ENCODE peak calls at places on chromosomes 7 and 10, in nine cellular contexts. One of them, this sample, is unnamed. For H3K36me3 and H3K4me1, the result is how much of the 10 kb centered on the place peaks cover.

GRCh38 chr10:2978111-2978510 is 89.2 kb upstream of the PFKP start:
- DNase-seq in endodermal cell: no peak
- DNase-seq in thyroid gland: no peak
- DNase-seq in breast epithelium: no peak
- DNase-seq in cardiac muscle cell: peak
- DNase-seq in NT2/D1: peak
- DNase-seq in right lobe of liver: no peak
- DNase-seq in spleen: no peak
- DNase-seq in OCI-LY7: peak
- DNase-seq in this sample: no peak

GRCh38 chr7:3762146-3762831 is 461.2 kb downstream of the SDK1 start:
- DNase-seq in endodermal cell: no peak
- DNase-seq in thyroid gland: no peak
- DNase-seq in breast epithelium: no peak
- DNase-seq in cardiac muscle cell: no peak
- DNase-seq in NT2/D1: no peak
- DNase-seq in right lobe of liver: no peak
- DNase-seq in spleen: no peak
- DNase-seq in OCI-LY7: no peak
- DNase-seq in this sample: no peak

GRCh38 chr10:68073631-68074403 is 1.3 kb downstream of the HERC4 start:
- DNase-seq in endodermal cell: no peak
- DNase-seq in thyroid gland: no peak
- DNase-seq in breast epithelium: no peak
- DNase-seq in cardiac muscle cell: peak
- DNase-seq in NT2/D1: no peak
- DNase-seq in right lobe of liver: no peak
- DNase-seq in spleen: no peak
- DNase-seq in OCI-LY7: peak
- DNase-seq in this sample: no peak

GRCh38 chr7:117458977-117459583 is 20.7 kb upstream of the CFTR start:
- DNase-seq in endodermal cell: no peak
- DNase-seq in thyroid gland: no peak
- DNase-seq in breast epithelium: no peak
- DNase-seq in cardiac muscle cell: peak
- DNase-seq in NT2/D1: no peak
- DNase-seq in right lobe of liver: no peak
- DNase-seq in spleen: no peak
- DNase-seq in OCI-LY7: peak
- DNase-seq in this sample: no peak

GRCh38 chr10:130188195-130189175 is 52.3 kb downstream of the GLRX3 start:
- DNase-seq in endodermal cell: peak
- DNase-seq in thyroid gland: no peak
- DNase-seq in breast epithelium: no peak
- DNase-seq in cardiac muscle cell: no peak
- DNase-seq in NT2/D1: no peak
- DNase-seq in right lobe of liver: no peak
- DNase-seq in spleen: no peak
- DNase-seq in OCI-LY7: no peak
- DNase-seq in this sample: no peak

GRCh38 chr10:73867126-73867807 is 7.1 kb downstream of the CAMK2G start:
- DNase-seq in endodermal cell: no peak
- DNase-seq in thyroid gland: no peak
- DNase-seq in breast epithelium: no peak
- DNase-seq in cardiac muscle cell: no peak
- DNase-seq in NT2/D1: no peak
- DNase-seq in right lobe of liver: no peak
- DNase-seq in spleen: no peak
- DNase-seq in OCI-LY7: no peak
- DNase-seq in this sample: no peak

GRCh38 chr7:36287371-36288241 is 102.1 kb upstream of the ANLN start:
- DNase-seq in endodermal cell: peak
- DNase-seq in thyroid gland: no peak
- DNase-seq in breast epithelium: no peak
- DNase-seq in cardiac muscle cell: no peak
- DNase-seq in NT2/D1: no peak
- DNase-seq in right lobe of liver: no peak
- DNase-seq in spleen: peak
- DNase-seq in OCI-LY7: peak
- DNase-seq in this sample: no peak

GRCh38 chr10:84356951-84357350 is 28.6 kb downstream of the CCSER2 start:
- DNase-seq in endodermal cell: no peak
- DNase-seq in thyroid gland: no peak
- DNase-seq in breast epithelium: no peak
- DNase-seq in cardiac muscle cell: no peak
- DNase-seq in NT2/D1: no peak
- DNase-seq in right lobe of liver: no peak
- DNase-seq in spleen: no peak
- DNase-seq in OCI-LY7: no peak
- DNase-seq in this sample: no peak

GRCh38 chr7:42768037-42768436 is 143.8 kb downstream of the C7orf25 start:
- DNase-seq in endodermal cell: peak
- DNase-seq in thyroid gland: no peak
- DNase-seq in breast epithelium: no peak
- DNase-seq in cardiac muscle cell: no peak
- DNase-seq in NT2/D1: peak
- DNase-seq in right lobe of liver: no peak
- DNase-seq in spleen: no peak
- DNase-seq in OCI-LY7: no peak
- DNase-seq in this sample: no peak

GRCh38 chr7:133975130-133975529 is 152.0 kb upstream of the LRGUK start:
- DNase-seq in endodermal cell: no peak
- DNase-seq in thyroid gland: no peak
- DNase-seq in breast epithelium: no peak
- DNase-seq in cardiac muscle cell: no peak
- DNase-seq in NT2/D1: no peak
- DNase-seq in right lobe of liver: no peak
- DNase-seq in spleen: no peak
- DNase-seq in OCI-LY7: no peak
- DNase-seq in this sample: no peak

GRCh38 chr7:132255898-132256297 is 320.4 kb downstream of the PLXNA4 start:
- DNase-seq in endodermal cell: no peak
- DNase-seq in thyroid gland: peak
- DNase-seq in breast epithelium: no peak
- DNase-seq in cardiac muscle cell: peak
- DNase-seq in NT2/D1: no peak
- DNase-seq in right lobe of liver: peak
- DNase-seq in spleen: peak
- DNase-seq in OCI-LY7: no peak
- DNase-seq in this sample: peak

GRCh38 chr10:51178634-51179033 is 104.3 kb downstream of the PRKG1 start:
- DNase-seq in endodermal cell: no peak
- DNase-seq in thyroid gland: no peak
- DNase-seq in breast epithelium: no peak
- DNase-seq in cardiac muscle cell: no peak
- DNase-seq in NT2/D1: no peak
- DNase-seq in right lobe of liver: no peak
- DNase-seq in spleen: no peak
- DNase-seq in OCI-LY7: no peak
- DNase-seq in this sample: no peak

GRCh38 chr10:133157662-133158436 is 2.2 kb upstream of the KNDC1 start:
- DNase-seq in endodermal cell: peak
- DNase-seq in thyroid gland: no peak
- DNase-seq in breast epithelium: peak
- DNase-seq in cardiac muscle cell: no peak
- DNase-seq in NT2/D1: no peak
- DNase-seq in right lobe of liver: peak
- DNase-seq in spleen: peak
- DNase-seq in OCI-LY7: no peak
- DNase-seq in this sample: peak

GRCh38 chr7:137981175-137981574 is 20.7 kb downstream of the CREB3L2 start:
- DNase-seq in endodermal cell: no peak
- DNase-seq in thyroid gland: no peak
- DNase-seq in breast epithelium: no peak
- DNase-seq in cardiac muscle cell: no peak
- DNase-seq in NT2/D1: no peak
- DNase-seq in right lobe of liver: no peak
- DNase-seq in spleen: no peak
- DNase-seq in OCI-LY7: no peak
- DNase-seq in this sample: no peak

DNA sequence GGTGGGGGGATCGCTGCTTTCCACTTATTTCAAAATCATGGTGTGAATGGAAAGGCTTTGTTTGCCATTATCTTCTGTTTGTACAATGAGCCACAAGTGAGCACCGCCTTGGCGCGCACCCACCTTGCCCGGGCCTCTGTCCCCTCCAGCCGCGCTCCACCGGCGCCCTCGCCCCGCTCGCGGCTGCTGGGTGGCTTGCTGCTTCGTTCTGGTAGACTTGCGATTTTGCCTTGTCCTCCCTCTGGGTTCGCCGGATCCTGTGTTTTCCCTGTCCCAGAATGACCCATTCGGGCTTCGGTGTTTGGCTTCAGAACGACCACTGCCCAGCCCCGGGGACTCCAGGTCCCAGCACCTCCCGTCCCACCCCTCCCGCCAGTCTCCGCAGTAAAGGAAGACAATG is 273.0 kb upstream of the BMPER start:
- DNase-seq in endodermal cell: no peak
- DNase-seq in thyroid gland: no peak
- DNase-seq in breast epithelium: no peak
- DNase-seq in cardiac muscle cell: no peak
- DNase-seq in NT2/D1: no peak
- DNase-seq in right lobe of liver: no peak
- DNase-seq in spleen: no peak
- DNase-seq in OCI-LY7: no peak
- DNase-seq in this sample: no peak
- H3K36me3 ChIP-seq in endodermal cell: under half
- H3K36me3 ChIP-seq in thyroid gland: under half
- H3K36me3 ChIP-seq in breast epithelium: under half
- H3K36me3 ChIP-seq in cardiac muscle cell: under half
- H3K36me3 ChIP-seq in NT2/D1: under half
- H3K36me3 ChIP-seq in right lobe of liver: under half
- H3K36me3 ChIP-seq in spleen: under half
- H3K36me3 ChIP-seq in OCI-LY7: under half
- H3K36me3 ChIP-seq in this sample: under half

GRCh38 chr7:108090791-108091460 is 39.2 kb downstream of the LAMB4 start:
- DNase-seq in endodermal cell: no peak
- DNase-seq in thyroid gland: no peak
- DNase-seq in breast epithelium: no peak
- DNase-seq in cardiac muscle cell: peak
- DNase-seq in NT2/D1: no peak
- DNase-seq in right lobe of liver: no peak
- DNase-seq in spleen: no peak
- DNase-seq in OCI-LY7: no peak
- DNase-seq in this sample: no peak
- H3K4me1 ChIP-seq in endodermal cell: under half
- H3K4me1 ChIP-seq in thyroid gland: under half
- H3K4me1 ChIP-seq in breast epithelium: under half
- H3K4me1 ChIP-seq in cardiac muscle cell: under half
- H3K4me1 ChIP-seq in NT2/D1: under half
- H3K4me1 ChIP-seq in right lobe of liver: under half
- H3K4me1 ChIP-seq in spleen: under half
- H3K4me1 ChIP-seq in OCI-LY7: under half
- H3K4me1 ChIP-seq in this sample: under half

DNA sequence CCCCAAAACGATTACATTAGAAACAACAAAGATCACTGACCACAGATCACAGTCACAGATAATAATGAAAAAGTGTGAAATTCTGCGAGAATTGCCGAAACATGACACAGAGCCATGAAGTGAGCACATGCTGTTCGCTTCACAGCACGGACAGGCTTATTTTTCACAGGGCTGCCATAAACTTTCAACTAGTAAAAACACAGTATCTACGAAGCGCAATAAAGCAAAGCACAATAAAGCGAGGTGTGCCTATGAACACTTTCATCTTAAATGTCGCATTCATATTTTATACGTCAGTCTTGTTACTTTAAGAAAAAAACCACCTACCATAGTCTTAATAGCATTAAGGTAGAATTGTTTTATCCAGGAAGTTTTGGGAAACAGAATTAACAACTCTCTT is 51.5 kb downstream of the ESYT2 start:
- DNase-seq in endodermal cell: no peak
- DNase-seq in thyroid gland: no peak
- DNase-seq in breast epithelium: no peak
- DNase-seq in cardiac muscle cell: no peak
- DNase-seq in NT2/D1: no peak
- DNase-seq in right lobe of liver: no peak
- DNase-seq in spleen: no peak
- DNase-seq in OCI-LY7: no peak
- DNase-seq in this sample: no peak
- H3K36me3 ChIP-seq in endodermal cell: under half
- H3K36me3 ChIP-seq in thyroid gland: under half
- H3K36me3 ChIP-seq in breast epithelium: under half
- H3K36me3 ChIP-seq in cardiac muscle cell: under half
- H3K36me3 ChIP-seq in NT2/D1: under half
- H3K36me3 ChIP-seq in right lobe of liver: under half
- H3K36me3 ChIP-seq in spleen: under half
- H3K36me3 ChIP-seq in OCI-LY7: under half
- H3K36me3 ChIP-seq in this sample: half or more

GRCh38 chr7:100431286-100431735 is 1.7 kb downstream of the MEPCE start:
- DNase-seq in endodermal cell: peak
- DNase-seq in thyroid gland: no peak
- DNase-seq in breast epithelium: no peak
- DNase-seq in cardiac muscle cell: no peak
- DNase-seq in NT2/D1: no peak
- DNase-seq in right lobe of liver: no peak
- DNase-seq in spleen: peak
- DNase-seq in OCI-LY7: no peak
- DNase-seq in this sample: peak

GRCh38 chr7:100433276-100433591 is 3.1 kb downstream of the PPP1R35 start:
- DNase-seq in endodermal cell: no peak
- DNase-seq in thyroid gland: no peak
- DNase-seq in breast epithelium: no peak
- DNase-seq in cardiac muscle cell: no peak
- DNase-seq in NT2/D1: no peak
- DNase-seq in right lobe of liver: no peak
- DNase-seq in spleen: no peak
- DNase-seq in OCI-LY7: no peak
- DNase-seq in this sample: peak

GRCh38 chr7:100433592-100434296 is 2.6 kb downstream of the PPP1R35 start:
- DNase-seq in endodermal cell: no peak
- DNase-seq in thyroid gland: no peak
- DNase-seq in breast epithelium: no peak
- DNase-seq in cardiac muscle cell: no peak
- DNase-seq in NT2/D1: no peak
- DNase-seq in right lobe of liver: no peak
- DNase-seq in spleen: peak
- DNase-seq in OCI-LY7: no peak
- DNase-seq in this sample: peak

GRCh38 chr7:100432053-100432452 is 2.4 kb downstream of the MEPCE start:
- DNase-seq in endodermal cell: no peak
- DNase-seq in thyroid gland: peak
- DNase-seq in breast epithelium: no peak
- DNase-seq in cardiac muscle cell: no peak
- DNase-seq in NT2/D1: no peak
- DNase-seq in right lobe of liver: no peak
- DNase-seq in spleen: no peak
- DNase-seq in OCI-LY7: no peak
- DNase-seq in this sample: no peak

DNA sequence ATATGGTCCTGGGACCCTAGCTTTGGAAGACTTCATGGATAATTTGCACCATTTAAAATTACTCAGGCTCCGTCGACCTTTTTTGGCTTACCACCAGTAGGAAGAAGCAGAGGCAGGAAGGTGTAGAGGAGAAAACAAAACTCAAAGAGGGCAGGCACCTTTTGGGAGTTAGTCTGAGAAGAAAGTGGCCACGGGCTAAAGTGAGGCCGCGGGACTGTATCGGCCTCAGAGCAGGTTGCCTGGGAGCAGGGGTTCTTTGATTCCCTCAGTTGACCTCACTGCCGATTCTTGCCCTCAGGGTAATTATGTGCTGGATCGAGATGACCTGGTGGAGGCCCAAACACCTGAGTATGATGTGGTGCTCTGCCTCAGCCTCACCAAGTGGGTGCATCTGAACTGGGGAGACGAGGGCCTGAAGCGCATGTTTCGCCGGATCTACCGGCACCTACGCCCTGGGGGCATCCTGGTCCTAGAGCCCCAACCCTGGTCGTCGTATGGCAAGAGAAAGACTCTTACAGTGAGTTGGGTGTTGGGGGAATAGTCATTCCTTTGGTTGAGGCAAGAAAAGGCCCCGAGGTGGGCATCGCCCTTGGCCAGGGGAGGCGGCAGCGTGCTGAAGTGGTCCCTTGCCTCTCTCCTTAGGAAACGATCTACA is 3.1 kb downstream of the MEPCE start:
- DNase-seq in endodermal cell: no peak
- DNase-seq in thyroid gland: no peak
- DNase-seq in breast epithelium: no peak
- DNase-seq in cardiac muscle cell: no peak
- DNase-seq in NT2/D1: no peak
- DNase-seq in right lobe of liver: no peak
- DNase-seq in spleen: peak
- DNase-seq in OCI-LY7: no peak
- DNase-seq in this sample: peak
- H3K4me1 ChIP-seq in endodermal cell: under half
- H3K4me1 ChIP-seq in thyroid gland: half or more
- H3K4me1 ChIP-seq in breast epithelium: under half
- H3K4me1 ChIP-seq in cardiac muscle cell: under half
- H3K4me1 ChIP-seq in NT2/D1: under half
- H3K4me1 ChIP-seq in right lobe of liver: under half
- H3K4me1 ChIP-seq in spleen: half or more
- H3K4me1 ChIP-seq in OCI-LY7: half or more
- H3K4me1 ChIP-seq in this sample: half or more